ENCODE peak calls at places on chromosomes 11 and 22, in six cellular contexts. W is right cardiac atrium, B is adrenal gland, G is fibroblast of lung, J is dorsolateral prefrontal cortex, R is body of pancreas. T is an unnamed sample.

GRCh38 chr11:67648140-67648795 is 2.3 kb downstream of the ACY3 start:
- DNase-seq in W (no peak), B (no peak), G (no peak), J (no peak), R (peak), T (no peak)

GRCh38 chr11:104124979-104125378 is 39.0 kb downstream of the PDGFD start:
- DNase-seq in W (no peak), B (no peak), G (no peak), J (no peak), R (no peak), T (no peak)

GRCh38 chr11:61757213-61757862 is 4.9 kb downstream of the MYRF start:
- DNase-seq in W (no peak), B (no peak), G (no peak), J (peak), R (peak), T (no peak)

GRCh38 chr11:122126024-122126678 is 10.1 kb upstream of the BLID start:
- DNase-seq in W (no peak), B (no peak), G (no peak), J (no peak), R (no peak), T (no peak)

GRCh38 chr11:11293798-11294611 is 59.0 kb downstream of the CSNK2A3 start:
- DNase-seq in W (no peak), B (no peak), G (no peak), J (no peak), R (no peak), T (no peak)

GRCh38 chr22:19756288-19757128 is 4.1 kb upstream of the TBX1 start:
- DNase-seq in W (peak), B (peak), G (no peak), J (no peak), R (peak), T (no peak)

GRCh38 chr22:44777364-44777756 is 25.0 kb downstream of the ARHGAP8 start:
- DNase-seq in W (no peak), B (no peak), G (no peak), J (no peak), R (no peak), T (no peak)

GRCh38 chr22:49261616-49262015 is 566.1 kb downstream of the BRD1 start:
- DNase-seq in W (no peak), B (no peak), G (no peak), J (no peak), R (no peak), T (no peak)

GRCh38 chr22:39690901-39691620 is 120.5 kb downstream of the CACNA1I start:
- DNase-seq in W (peak), B (peak), G (no peak), J (peak), R (no peak), T (no peak)

GRCh38 chr11:30935861-30936260 is 349.7 kb upstream of the MPPED2 start:
- DNase-seq in W (no peak), B (no peak), G (peak), J (no peak), R (no peak), T (no peak)

GRCh38 chr11:116893437-116893836 is 56.0 kb upstream of the APOA1 start:
- DNase-seq in W (no peak), B (no peak), G (no peak), J (no peak), R (no peak), T (no peak)

GRCh38 chr11:61914471-61915171 is 2.7 kb downstream of the RAB3IL1 start:
- DNase-seq in W (peak), B (peak), G (no peak), J (no peak), R (no peak), T (no peak)

GRCh38 chr11:1754376-1755150 is 4.2 kb upstream of the IFITM10 start:
- DNase-seq in W (no peak), B (peak), G (no peak), J (no peak), R (no peak), T (no peak)

GRCh38 chr11:2169001-2169370 is 2.6 kb downstream of the TH start:
- DNase-seq in W (no peak), B (no peak), G (no peak), J (no peak), R (no peak), T (no peak)

GRCh38 chr11:11584446-11584810 is 37.4 kb downstream of the GALNT18 start:
- DNase-seq in W (no peak), B (no peak), G (peak), J (no peak), R (no peak), T (no peak)

GRCh38 chr11:9605742-9606141 is 32.3 kb downstream of the WEE1 start:
- DNase-seq in W (no peak), B (no peak), G (no peak), J (no peak), R (no peak), T (no peak)

GRCh38 chr11:21385669-21386068 is 716.3 kb downstream of the NELL1 start:
- DNase-seq in W (no peak), B (no peak), G (no peak), J (no peak), R (no peak), T (no peak)

GRCh38 chr11:61380914-61381313 is 11.5 kb upstream of the TMEM216 start:
- DNase-seq in W (no peak), B (no peak), G (no peak), J (no peak), R (no peak), T (no peak)

GRCh38 chr11:13924801-13925327 is 37.7 kb upstream of the SPON1 start:
- DNase-seq in W (no peak), B (no peak), G (no peak), J (no peak), R (no peak), T (no peak)

GRCh38 chr11:2581151-2581930 is 118.5 kb downstream of the KCNQ1OT1 start:
- DNase-seq in W (peak), B (peak), G (no peak), J (peak), R (peak), T (no peak)

GRCh38 chr22:46748948-46749681 is 11.1 kb upstream of the CERK start:
- DNase-seq in W (peak), B (no peak), G (peak), J (no peak), R (no peak), T (no peak)

GRCh38 chr11:104663190-104664140 is 234.8 kb downstream of the CASP12 start:
- DNase-seq in W (no peak), B (no peak), G (no peak), J (no peak), R (no peak), T (no peak)

GRCh38 chr11:112652786-112653390 is 308.3 kb upstream of the NCAM1 start:
- DNase-seq in W (peak), B (no peak), G (peak), J (no peak), R (no peak), T (no peak)

GRCh38 chr22:34841911-34842310 is 224.0 kb upstream of the ISX start:
- DNase-seq in W (no peak), B (no peak), G (peak), J (no peak), R (no peak), T (no peak)

GRCh38 chr11:587546-587945 is 11.3 kb downstream of the PHRF1 start:
- DNase-seq in W (peak), B (no peak), G (no peak), J (no peak), R (no peak), T (no peak)

GRCh38 chr22:17954200-17954859 is 70.0 kb downstream of the MICAL3 start:
- DNase-seq in W (peak), B (no peak), G (no peak), J (no peak), R (no peak), T (no peak)

GRCh38 chr22:20438678-20439492 is 1.3 kb upstream of the SCARF2 start:
- DNase-seq in W (no peak), B (no peak), G (no peak), J (no peak), R (no peak), T (no peak)

GRCh38 chr22:17093081-17093480 is 8.3 kb downstream of the IL17RA start:
- DNase-seq in W (no peak), B (no peak), G (no peak), J (no peak), R (no peak), T (no peak)

GRCh38 chr11:2390871-2391662 is 9.5 kb upstream of the TSSC4 start:
- DNase-seq in W (peak), B (no peak), G (peak), J (peak), R (no peak), T (no peak)

GRCh38 chr11:130522284-130522961 is 74.0 kb downstream of the ADAMTS15 start:
- DNase-seq in W (peak), B (peak), G (peak), J (peak), R (peak), T (no peak)

GRCh38 chr11:70694371-70694770 is 296.0 kb downstream of the CTTN start:
- DNase-seq in W (peak), B (no peak), G (no peak), J (peak), R (no peak), T (no peak)

GRCh38 chr11:118530180-118530682 is 761 bp upstream of the TMEM25 start:
- DNase-seq in W (no peak), B (peak), G (peak), J (no peak), R (peak), T (no peak)

GRCh38 chr11:118532852-118533768 is 2.1 kb downstream of the TMEM25 start:
- DNase-seq in W (no peak), B (no peak), G (no peak), J (no peak), R (no peak), T (no peak)

GRCh38 chr11:118530683-118531596 is at the start of gene TMEM25:
- DNase-seq in W (peak), B (peak), G (peak), J (peak), R (peak), T (no peak)

GRCh38 chr11:118531597-118532084 is 649 bp downstream of the TMEM25 start:
- DNase-seq in W (no peak), B (peak), G (no peak), J (no peak), R (no peak), T (no peak)

GRCh38 chr11:118532091-118532490 is 1.1 kb downstream of the TMEM25 start:
- DNase-seq in W (no peak), B (no peak), G (no peak), J (no peak), R (no peak), T (no peak)
- H3K4me3 ChIP-seq in W (no peak), B (no peak), G (peak), J (peak), R (no peak), T (no peak)

DNA sequence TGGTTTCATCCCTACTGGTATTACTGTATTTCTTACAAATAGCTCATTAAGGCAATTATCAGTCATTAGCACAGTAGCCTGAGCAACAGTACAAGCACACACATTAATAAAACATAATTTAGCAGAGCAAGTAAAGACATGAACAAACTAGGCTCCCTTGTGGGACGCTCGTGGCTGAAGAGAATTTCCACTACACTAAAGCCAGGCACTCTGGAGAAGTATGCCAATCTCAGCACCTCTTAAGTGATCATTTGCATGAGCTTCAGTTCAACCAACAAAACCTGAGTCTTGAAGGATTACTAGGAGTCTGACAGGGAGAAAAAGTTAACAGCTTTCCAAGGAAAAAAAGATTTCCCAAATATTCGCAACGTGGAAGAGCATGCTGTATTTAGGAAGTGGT is 109.1 kb downstream of the LARGE1 start:
- DNase-seq in W (no peak), B (no peak), G (no peak), J (no peak), R (no peak), T (no peak)
- H3K27ac ChIP-seq in W (no peak), B (peak), G (peak), J (no peak), R (no peak), T (no peak)

DNA sequence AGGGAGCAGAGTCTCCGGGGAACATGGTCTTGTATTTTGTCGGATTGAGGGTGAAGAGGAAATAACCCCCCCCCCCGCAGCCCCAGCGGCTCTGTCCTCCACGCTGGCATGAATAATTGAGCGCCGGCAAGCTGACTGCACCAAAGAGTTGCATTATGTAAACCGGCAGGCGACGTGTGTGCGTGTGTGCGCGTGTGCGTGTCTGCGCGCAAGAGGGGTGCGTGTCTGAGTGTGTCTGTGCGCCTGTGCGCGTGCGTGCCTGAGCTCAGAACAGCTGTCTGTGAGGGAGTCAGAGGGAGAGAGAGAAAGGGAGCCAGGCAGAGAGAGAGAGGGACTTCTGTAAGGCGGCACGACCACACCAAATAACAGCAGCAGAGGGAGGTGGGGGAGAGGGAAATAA is 94.4 kb downstream of the SCN3B start:
- DNase-seq in W (peak), B (peak), G (peak), J (peak), R (peak), T (no peak)
- H3K4me3 ChIP-seq in W (peak), B (no peak), G (peak), J (peak), R (peak), T (no peak)

GRCh38 chr11:12587333-12587997 is 86.8 kb upstream of the TEAD1 start:
- DNase-seq in W (no peak), B (no peak), G (peak), J (no peak), R (no peak), T (no peak)
- H3K27ac ChIP-seq in W (no peak), B (no peak), G (no peak), J (no peak), R (no peak), T (no peak)

GRCh38 chr22:22167791-22168189 is 76.8 kb upstream of the VPREB1 start:
- DNase-seq in W (no peak), B (no peak), G (no peak), J (no peak), R (no peak), T (no peak)

GRCh38 chr22:22164541-22165272 is 79.9 kb upstream of the VPREB1 start:
- DNase-seq in W (no peak), B (no peak), G (no peak), J (no peak), R (no peak), T (no peak)

GRCh38 chr22:22168190-22168940 is 76.2 kb upstream of the VPREB1 start:
- DNase-seq in W (no peak), B (no peak), G (peak), J (no peak), R (peak), T (peak)

GRCh38 chr22:22166941-22167713 is 77.5 kb upstream of the VPREB1 start:
- DNase-seq in W (no peak), B (no peak), G (no peak), J (no peak), R (no peak), T (no peak)

GRCh38 chr22:22165936-22166710 is 78.5 kb upstream of the VPREB1 start:
- DNase-seq in W (no peak), B (no peak), G (no peak), J (no peak), R (no peak), T (no peak)
- H3K4me3 ChIP-seq in W (no peak), B (no peak), G (no peak), J (no peak), R (no peak), T (no peak)

GRCh38 chr11:96328395-96329010 is 14.5 kb downstream of the MAML2 start:
- DNase-seq in W (no peak), B (no peak), G (peak), J (no peak), R (no peak), T (no peak)
- H3K27ac ChIP-seq in W (no peak), B (no peak), G (no peak), J (no peak), R (no peak), T (no peak)

GRCh38 chr11:69575296-69576068 is 65.5 kb upstream of the CCND1 start:
- DNase-seq in W (no peak), B (no peak), G (no peak), J (no peak), R (no peak), T (no peak)

GRCh38 chr11:69576069-69576782 is 64.7 kb upstream of the CCND1 start:
- DNase-seq in W (no peak), B (no peak), G (no peak), J (no peak), R (no peak), T (no peak)

GRCh38 chr11:69580529-69580928 is 60.4 kb upstream of the CCND1 start:
- DNase-seq in W (no peak), B (no peak), G (no peak), J (no peak), R (no peak), T (no peak)

GRCh38 chr11:69574383-69575255 is 66.3 kb upstream of the CCND1 start:
- DNase-seq in W (no peak), B (no peak), G (no peak), J (no peak), R (no peak), T (no peak)

GRCh38 chr11:69578167-69578566 is 62.8 kb upstream of the CCND1 start:
- DNase-seq in W (no peak), B (no peak), G (no peak), J (no peak), R (no peak), T (no peak)
- H3K4me3 ChIP-seq in W (no peak), B (no peak), G (no peak), J (no peak), R (no peak), T (no peak)

GRCh38 chr22:50461536-50461935 is 13.3 kb downstream of the SBF1 start:
- DNase-seq in W (no peak), B (no peak), G (no peak), J (no peak), R (no peak), T (no peak)

GRCh38 chr22:50459443-50460140 is 15.2 kb downstream of the SBF1 start:
- DNase-seq in W (no peak), B (no peak), G (no peak), J (no peak), R (no peak), T (no peak)

GRCh38 chr22:50461979-50462540 is 12.8 kb downstream of the SBF1 start:
- DNase-seq in W (no peak), B (no peak), G (no peak), J (no peak), R (no peak), T (no peak)

GRCh38 chr22:50459016-50459415 is 15.8 kb downstream of the SBF1 start:
- DNase-seq in W (no peak), B (no peak), G (no peak), J (no peak), R (no peak), T (no peak)

DNA sequence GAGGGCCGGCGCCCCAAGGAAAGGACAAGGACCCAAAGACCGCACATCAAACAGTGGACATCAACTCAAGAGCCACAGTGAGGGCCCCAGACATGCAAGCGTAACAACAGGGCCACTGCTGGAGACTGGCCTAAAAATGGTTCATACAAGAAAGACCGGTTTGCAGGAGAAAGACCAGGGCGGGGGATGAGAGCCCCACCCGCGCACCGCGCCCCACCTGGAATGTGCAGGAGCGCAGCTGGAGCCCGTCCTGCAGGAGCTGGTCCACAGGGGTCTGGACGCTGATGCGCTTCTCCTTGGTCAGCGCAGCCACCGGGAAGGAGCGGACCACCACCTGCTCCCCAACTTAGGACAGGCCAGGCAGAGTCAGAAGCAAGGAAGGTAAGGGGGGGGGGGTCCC is 13.9 kb downstream of the SBF1 start:
- DNase-seq in W (no peak), B (no peak), G (no peak), J (no peak), R (no peak), T (no peak)
- H3K27ac ChIP-seq in W (no peak), B (no peak), G (no peak), J (no peak), R (no peak), T (no peak)